ENCODE peak calls at places on chromosome 10, in four cellular contexts. One of them, this sample, is unnamed.

GRCh38 chr10:117441812-117442443 is 66.7 kb upstream of the PDZD8 start:
- DNase-seq in M059J: peak
- DNase-seq in testis: no peak
- DNase-seq in cerebellar cortex: no peak
- DNase-seq in this sample: peak

GRCh38 chr10:94108200-94108599 is 114.5 kb downstream of the PLCE1 start:
- DNase-seq in M059J: peak
- DNase-seq in cerebellar cortex: no peak
- DNase-seq in testis: no peak
- DNase-seq in this sample: no peak

GRCh38 chr10:8829592-8829991 is 775.1 kb downstream of the GATA3 start:
- DNase-seq in M059J: no peak
- DNase-seq in testis: no peak
- DNase-seq in cerebellar cortex: no peak
- DNase-seq in this sample: no peak

GRCh38 chr10:50576245-50576815 is 47.4 kb downstream of the SGMS1 start:
- DNase-seq in testis: peak
- DNase-seq in M059J: peak
- DNase-seq in cerebellar cortex: no peak
- DNase-seq in this sample: peak

GRCh38 chr10:42637648-42638052 is 720 bp downstream of the ZNF33B start:
- DNase-seq in M059J: no peak
- DNase-seq in testis: no peak
- DNase-seq in cerebellar cortex: no peak
- DNase-seq in this sample: no peak

GRCh38 chr10:18104223-18104872 is 35.9 kb upstream of the CACNB2 start:
- DNase-seq in M059J: peak
- DNase-seq in testis: peak
- DNase-seq in cerebellar cortex: peak
- DNase-seq in this sample: peak

GRCh38 chr10:48209246-48209645 is 65.2 kb downstream of the FRMPD2 start:
- DNase-seq in testis: no peak
- DNase-seq in M059J: peak
- DNase-seq in cerebellar cortex: no peak
- DNase-seq in this sample: no peak

GRCh38 chr10:35875281-35875680 is 233.2 kb upstream of the FZD8 start:
- DNase-seq in testis: no peak
- DNase-seq in M059J: no peak
- DNase-seq in cerebellar cortex: no peak
- DNase-seq in this sample: no peak

GRCh38 chr10:78162867-78163266 is 129.2 kb downstream of the RPS24 start:
- DNase-seq in testis: no peak
- DNase-seq in cerebellar cortex: no peak
- DNase-seq in M059J: peak
- DNase-seq in this sample: no peak

GRCh38 chr10:43064331-43065075 is 12.4 kb upstream of the RET start:
- DNase-seq in testis: no peak
- DNase-seq in cerebellar cortex: no peak
- DNase-seq in M059J: no peak
- DNase-seq in this sample: no peak

GRCh38 chr10:78838141-78838540 is 230.6 kb upstream of the ZMIZ1 start:
- DNase-seq in cerebellar cortex: no peak
- DNase-seq in M059J: no peak
- DNase-seq in testis: no peak
- DNase-seq in this sample: no peak

GRCh38 chr10:34474060-34474376 is 341.1 kb downstream of the PARD3 start:
- DNase-seq in cerebellar cortex: no peak
- DNase-seq in M059J: peak
- DNase-seq in testis: no peak
- DNase-seq in this sample: no peak

This sample was measured in erythroblast.